ENCODE peak calls at places on chromosome 12, in nine cellular contexts. Y, B, A, O, D, Z, G, S and R are unnamed samples.

GRCh38 chr12:90280564-90281058 is 572.0 kb upstream of the ATP2B1 start:
- DNase-seq in Y (no peak), G (no peak), B (no peak), D (no peak), O (no peak), S (no peak), Z (no peak), A (no peak), R (no peak)

GRCh38 chr12:1474567-1475153 is 119.7 kb downstream of the FBXL14 start:
- DNase-seq in G (peak; percentile 98), S (no peak), B (no peak), Y (peak; percentile 11), Z (no peak), O (no peak), A (no peak), D (no peak), R (no peak)

GRCh38 chr12:122865268-122866231 is 30.3 kb downstream of the HIP1R start:
- DNase-seq in G (no peak), O (no peak), D (no peak), S (no peak), Y (no peak), B (peak; percentile 83), A (no peak), Z (peak; percentile 77), R (peak; percentile 59)

GRCh38 chr12:13000935-13001724 is 1.1 kb upstream of the HEBP1 start:
- DNase-seq in S (peak; percentile 52), Y (no peak), A (peak; percentile 70), O (peak; percentile 48), G (peak; percentile 48), Z (peak; percentile 69), B (peak; percentile 51), D (peak; percentile 13), R (peak; percentile 74)

GRCh38 chr12:65867428-65867827 is 43.1 kb downstream of the HMGA2 start:
- DNase-seq in G (peak; percentile 81), D (no peak), B (no peak), A (no peak), Y (no peak), Z (no peak), O (no peak), S (no peak), R (no peak)

GRCh38 chr12:93805736-93806141 is 128.6 kb downstream of the CRADD start:
- DNase-seq in Z (no peak), G (no peak), S (no peak), Y (no peak), O (no peak), B (no peak), A (no peak), D (no peak), R (no peak)

GRCh38 chr12:1929241-1929984 is 11.0 kb upstream of the CACNA2D4 start:
- DNase-seq in O (no peak), Z (no peak), Y (no peak), G (no peak), D (no peak), S (no peak), A (no peak), B (peak; percentile 20), R (no peak)

GRCh38 chr12:31317471-31318397 is 8.2 kb downstream of the SINHCAF start:
- DNase-seq in G (peak; percentile 47), Y (no peak), D (no peak), S (no peak), B (no peak), A (peak; percentile 57), Z (no peak), O (no peak), R (no peak)

GRCh38 chr12:12379831-12380730 is 23.2 kb downstream of the BORCS5 start:
- DNase-seq in D (no peak), Y (no peak), O (no peak), B (no peak), A (peak; percentile 82), Z (no peak), G (peak; percentile 24), S (no peak), R (peak; percentile 46)

GRCh38 chr12:116502989-116503496 is 56.1 kb upstream of the MAP1LC3B2 start:
- DNase-seq in Z (no peak), G (no peak), D (no peak), A (no peak), O (no peak), Y (no peak), B (peak; percentile 41), S (no peak), R (no peak)